ENCODE peak calls at places on chromosome X, in four cellular contexts. One of them, this sample, is unnamed.

GRCh38 chrX:8052909-8053308 is 118.2 kb downstream of the VCX2 start:
- DNase-seq in brain microvascular endothelial cell: no peak
- DNase-seq in activated gamma-delta T cell treated with Interleukin-2 at 50 U/mL for 16 hours: no peak
- DNase-seq in tibial artery: no peak
- DNase-seq in this sample: no peak

GRCh38 chrX:12489341-12489740 is 301.9 kb upstream of the PRPS2 start:
- DNase-seq in tibial artery: no peak
- DNase-seq in brain microvascular endothelial cell: no peak
- DNase-seq in activated gamma-delta T cell treated with Interleukin-2 at 50 U/mL for 16 hours: no peak
- DNase-seq in this sample: no peak

GRCh38 chrX:47232803-47233332 is at the start of gene USP11:
- DNase-seq in tibial artery: peak
- DNase-seq in brain microvascular endothelial cell: peak
- DNase-seq in activated gamma-delta T cell treated with Interleukin-2 at 50 U/mL for 16 hours: peak
- DNase-seq in this sample: peak

GRCh38 chrX:87728024-87728423 is 210.4 kb downstream of the KLHL4 start:
- DNase-seq in activated gamma-delta T cell treated with Interleukin-2 at 50 U/mL for 16 hours: no peak
- DNase-seq in brain microvascular endothelial cell: no peak
- DNase-seq in tibial artery: no peak
- DNase-seq in this sample: no peak

GRCh38 chrX:150478496-150479492 is 89.6 kb upstream of the MTM1 start:
- DNase-seq in activated gamma-delta T cell treated with Interleukin-2 at 50 U/mL for 16 hours: no peak
- DNase-seq in brain microvascular endothelial cell: no peak
- DNase-seq in tibial artery: no peak
- DNase-seq in this sample: no peak

GRCh38 chrX:24081661-24082154 is 27.0 kb downstream of the EIF2S3 start:
- DNase-seq in brain microvascular endothelial cell: peak
- DNase-seq in activated gamma-delta T cell treated with Interleukin-2 at 50 U/mL for 16 hours: peak
- DNase-seq in tibial artery: peak
- DNase-seq in this sample: peak

GRCh38 chrX:67544281-67544680 is 460 bp downstream of the AR start:
- DNase-seq in brain microvascular endothelial cell: no peak
- DNase-seq in tibial artery: peak
- DNase-seq in activated gamma-delta T cell treated with Interleukin-2 at 50 U/mL for 16 hours: no peak
- DNase-seq in this sample: no peak

GRCh38 chrX:88883205-88883604 is 136.2 kb downstream of the CPXCR1 start:
- DNase-seq in brain microvascular endothelial cell: no peak
- DNase-seq in activated gamma-delta T cell treated with Interleukin-2 at 50 U/mL for 16 hours: no peak
- DNase-seq in tibial artery: no peak
- DNase-seq in this sample: no peak

GRCh38 chrX:10800776-10801175 is 180.4 kb upstream of the MID1 start:
- DNase-seq in brain microvascular endothelial cell: no peak
- DNase-seq in tibial artery: no peak
- DNase-seq in activated gamma-delta T cell treated with Interleukin-2 at 50 U/mL for 16 hours: no peak
- DNase-seq in this sample: no peak

GRCh38 chrX:43540318-43540717 is 115.8 kb upstream of the MAOA start:
- DNase-seq in activated gamma-delta T cell treated with Interleukin-2 at 50 U/mL for 16 hours: no peak
- DNase-seq in tibial artery: no peak
- DNase-seq in brain microvascular endothelial cell: no peak
- DNase-seq in this sample: no peak

GRCh38 chrX:38558681-38559080 is 2.7 kb upstream of the TSPAN7 start:
- DNase-seq in tibial artery: no peak
- DNase-seq in activated gamma-delta T cell treated with Interleukin-2 at 50 U/mL for 16 hours: no peak
- DNase-seq in brain microvascular endothelial cell: no peak
- DNase-seq in this sample: no peak

GRCh38 chrX:6498324-6498723 is 36.6 kb downstream of the VCX3A start:
- DNase-seq in brain microvascular endothelial cell: no peak
- DNase-seq in tibial artery: no peak
- DNase-seq in activated gamma-delta T cell treated with Interleukin-2 at 50 U/mL for 16 hours: no peak
- DNase-seq in this sample: no peak

GRCh38 chrX:7159132-7159861 is 11.3 kb upstream of the PUDP start:
- DNase-seq in brain microvascular endothelial cell: no peak
- DNase-seq in activated gamma-delta T cell treated with Interleukin-2 at 50 U/mL for 16 hours: no peak
- DNase-seq in tibial artery: no peak
- DNase-seq in this sample: no peak

GRCh38 chrX:70436380-70436779 is 8.3 kb upstream of the DLG3 start:
- DNase-seq in activated gamma-delta T cell treated with Interleukin-2 at 50 U/mL for 16 hours: no peak
- DNase-seq in tibial artery: no peak
- DNase-seq in brain microvascular endothelial cell: no peak
- DNase-seq in this sample: no peak

GRCh38 chrX:130082244-130083106 is 27.8 kb downstream of the ELF4 start:
- DNase-seq in brain microvascular endothelial cell: no peak
- DNase-seq in activated gamma-delta T cell treated with Interleukin-2 at 50 U/mL for 16 hours: peak
- DNase-seq in tibial artery: peak
- DNase-seq in this sample: no peak